ENCODE peak calls at places on chromosomes 12 and 14, in five cellular contexts. One of them, this sample, is unnamed.

GRCh38 chr12:54279227-54279631 is 693 bp downstream of the CBX5 start:
- DNase-seq in AG04449: no peak
- DNase-seq in CD8-positive, alpha-beta T cell: no peak
- DNase-seq in lower leg skin: no peak
- DNase-seq in cardiac fibroblast: no peak
- DNase-seq in this sample: no peak

GRCh38 chr12:23684121-23684520 is 265.3 kb downstream of the SOX5 start:
- DNase-seq in AG04449: no peak
- DNase-seq in CD8-positive, alpha-beta T cell: no peak
- DNase-seq in lower leg skin: no peak
- DNase-seq in cardiac fibroblast: no peak
- DNase-seq in this sample: no peak

GRCh38 chr12:5165296-5165970 is 121.8 kb downstream of the KCNA5 start:
- DNase-seq in AG04449: no peak
- DNase-seq in CD8-positive, alpha-beta T cell: no peak
- DNase-seq in lower leg skin: no peak
- DNase-seq in cardiac fibroblast: no peak
- DNase-seq in this sample: no peak

GRCh38 chr14:105389976-105390848 is 8.1 kb upstream of the TEX22 start:
- DNase-seq in AG04449: no peak
- DNase-seq in CD8-positive, alpha-beta T cell: no peak
- DNase-seq in lower leg skin: no peak
- DNase-seq in cardiac fibroblast: no peak
- DNase-seq in this sample: no peak

GRCh38 chr14:90797451-90797850 is 18.8 kb downstream of the TTC7B start:
- DNase-seq in AG04449: no peak
- DNase-seq in CD8-positive, alpha-beta T cell: no peak
- DNase-seq in lower leg skin: no peak
- DNase-seq in cardiac fibroblast: peak
- DNase-seq in this sample: peak

GRCh38 chr12:27571463-27571862 is 47.5 kb downstream of the PPFIBP1 start:
- DNase-seq in AG04449: peak
- DNase-seq in CD8-positive, alpha-beta T cell: no peak
- DNase-seq in lower leg skin: no peak
- DNase-seq in cardiac fibroblast: peak
- DNase-seq in this sample: no peak

GRCh38 chr12:71662861-71663560 is 637 bp downstream of the ZFC3H1 start:
- DNase-seq in AG04449: no peak
- DNase-seq in CD8-positive, alpha-beta T cell: peak
- DNase-seq in lower leg skin: peak
- DNase-seq in cardiac fibroblast: peak
- DNase-seq in this sample: peak

GRCh38 chr14:100446572-100446971 is 123.4 kb downstream of the SLC25A47 start:
- DNase-seq in AG04449: no peak
- DNase-seq in CD8-positive, alpha-beta T cell: no peak
- DNase-seq in lower leg skin: no peak
- DNase-seq in cardiac fibroblast: no peak
- DNase-seq in this sample: no peak

GRCh38 chr14:67311868-67312267 is 47.7 kb downstream of the ATP6V1D start:
- DNase-seq in AG04449: no peak
- DNase-seq in CD8-positive, alpha-beta T cell: no peak
- DNase-seq in lower leg skin: no peak
- DNase-seq in cardiac fibroblast: no peak
- DNase-seq in this sample: no peak

GRCh38 chr14:93994919-93995682 is 2.0 kb upstream of the CCDC197 start:
- DNase-seq in AG04449: peak
- DNase-seq in CD8-positive, alpha-beta T cell: peak
- DNase-seq in lower leg skin: no peak
- DNase-seq in cardiac fibroblast: peak
- DNase-seq in this sample: peak

GRCh38 chr12:85279449-85280137 is 427 bp upstream of the ALX1 start:
- DNase-seq in AG04449: no peak
- DNase-seq in CD8-positive, alpha-beta T cell: no peak
- DNase-seq in lower leg skin: no peak
- DNase-seq in cardiac fibroblast: no peak
- DNase-seq in this sample: no peak

GRCh38 chr14:73723799-73724621 is 9.8 kb upstream of the PNMA1 start:
- DNase-seq in AG04449: peak
- DNase-seq in CD8-positive, alpha-beta T cell: no peak
- DNase-seq in lower leg skin: peak
- DNase-seq in cardiac fibroblast: peak
- DNase-seq in this sample: peak

GRCh38 chr14:35078082-35078481 is 32.0 kb downstream of the FAM177A1 start:
- DNase-seq in AG04449: no peak
- DNase-seq in CD8-positive, alpha-beta T cell: no peak
- DNase-seq in lower leg skin: no peak
- DNase-seq in cardiac fibroblast: no peak
- DNase-seq in this sample: no peak

GRCh38 chr14:92341791-92342190 is 18.8 kb downstream of the SLC24A4 start:
- DNase-seq in AG04449: no peak
- DNase-seq in CD8-positive, alpha-beta T cell: no peak
- DNase-seq in lower leg skin: no peak
- DNase-seq in cardiac fibroblast: no peak
- DNase-seq in this sample: no peak

GRCh38 chr12:100753837-100754236 is 40.7 kb upstream of the ANO4 start:
- DNase-seq in AG04449: no peak
- DNase-seq in CD8-positive, alpha-beta T cell: no peak
- DNase-seq in lower leg skin: no peak
- DNase-seq in cardiac fibroblast: no peak
- DNase-seq in this sample: no peak

GRCh38 chr12:26153421-26154154 is 28.8 kb upstream of the BHLHE41 start:
- DNase-seq in AG04449: peak
- DNase-seq in CD8-positive, alpha-beta T cell: no peak
- DNase-seq in lower leg skin: no peak
- DNase-seq in cardiac fibroblast: peak
- DNase-seq in this sample: peak

GRCh38 chr12:81206425-81206824 is 128.5 kb downstream of the ACSS3 start:
- DNase-seq in AG04449: no peak
- DNase-seq in CD8-positive, alpha-beta T cell: no peak
- DNase-seq in lower leg skin: no peak
- DNase-seq in cardiac fibroblast: no peak
- DNase-seq in this sample: no peak

GRCh38 chr14:65352964-65353530 is 59.5 kb upstream of the FUT8 start:
- DNase-seq in AG04449: no peak
- DNase-seq in CD8-positive, alpha-beta T cell: no peak
- DNase-seq in lower leg skin: no peak
- DNase-seq in cardiac fibroblast: no peak
- DNase-seq in this sample: no peak

GRCh38 chr12:4308334-4308960 is 12.6 kb upstream of the TIGAR start:
- DNase-seq in AG04449: no peak
- DNase-seq in CD8-positive, alpha-beta T cell: no peak
- DNase-seq in lower leg skin: no peak
- DNase-seq in cardiac fibroblast: no peak
- DNase-seq in this sample: no peak

GRCh38 chr12:84599539-84599938 is 313.1 kb downstream of the SLC6A15 start:
- DNase-seq in AG04449: peak
- DNase-seq in CD8-positive, alpha-beta T cell: no peak
- DNase-seq in lower leg skin: no peak
- DNase-seq in cardiac fibroblast: peak
- DNase-seq in this sample: no peak

GRCh38 chr12:68932123-68932700 is 759 bp downstream of the CPM start:
- DNase-seq in AG04449: no peak
- DNase-seq in CD8-positive, alpha-beta T cell: no peak
- DNase-seq in lower leg skin: no peak
- DNase-seq in cardiac fibroblast: no peak
- DNase-seq in this sample: no peak

GRCh38 chr12:10235761-10236631 is 23.3 kb downstream of the GABARAPL1 start:
- DNase-seq in AG04449: no peak
- DNase-seq in CD8-positive, alpha-beta T cell: peak
- DNase-seq in lower leg skin: no peak
- DNase-seq in cardiac fibroblast: peak
- DNase-seq in this sample: peak

GRCh38 chr12:24109381-24110039 is 160.0 kb upstream of the SOX5 start:
- DNase-seq in AG04449: no peak
- DNase-seq in CD8-positive, alpha-beta T cell: no peak
- DNase-seq in lower leg skin: no peak
- DNase-seq in cardiac fibroblast: peak
- DNase-seq in this sample: peak

GRCh38 chr14:69803753-69804152 is 6.7 kb upstream of the SLC10A1 start:
- DNase-seq in AG04449: no peak
- DNase-seq in CD8-positive, alpha-beta T cell: no peak
- DNase-seq in lower leg skin: no peak
- DNase-seq in cardiac fibroblast: no peak
- DNase-seq in this sample: no peak

GRCh38 chr14:69808919-69809808 is 12.1 kb upstream of the SLC10A1 start:
- DNase-seq in AG04449: no peak
- DNase-seq in CD8-positive, alpha-beta T cell: no peak
- DNase-seq in lower leg skin: no peak
- DNase-seq in cardiac fibroblast: no peak
- DNase-seq in this sample: no peak

GRCh38 chr14:69811227-69811867 is 14.3 kb upstream of the SLC10A1 start:
- DNase-seq in AG04449: no peak
- DNase-seq in CD8-positive, alpha-beta T cell: no peak
- DNase-seq in lower leg skin: no peak
- DNase-seq in cardiac fibroblast: no peak
- DNase-seq in this sample: no peak

GRCh38 chr14:69804902-69805301 is 7.9 kb upstream of the SLC10A1 start:
- DNase-seq in AG04449: no peak
- DNase-seq in CD8-positive, alpha-beta T cell: no peak
- DNase-seq in lower leg skin: no peak
- DNase-seq in cardiac fibroblast: no peak
- DNase-seq in this sample: no peak

GRCh38 chr14:69807192-69807591 is 10.2 kb upstream of the SLC10A1 start:
- DNase-seq in AG04449: no peak
- DNase-seq in CD8-positive, alpha-beta T cell: no peak
- DNase-seq in lower leg skin: no peak
- DNase-seq in cardiac fibroblast: no peak
- DNase-seq in this sample: no peak
- H3K4me3 ChIP-seq in AG04449: no peak
- H3K4me3 ChIP-seq in CD8-positive, alpha-beta T cell: no peak
- H3K4me3 ChIP-seq in lower leg skin: no peak
- H3K4me3 ChIP-seq in cardiac fibroblast: no peak
- H3K4me3 ChIP-seq in this sample: no peak

GRCh38 chr14:21215130-21215878 is 53.9 kb downstream of the HNRNPC start:
- DNase-seq in AG04449: no peak
- DNase-seq in CD8-positive, alpha-beta T cell: no peak
- DNase-seq in lower leg skin: no peak
- DNase-seq in cardiac fibroblast: no peak
- DNase-seq in this sample: no peak
- H3K4me3 ChIP-seq in AG04449: no peak
- H3K4me3 ChIP-seq in CD8-positive, alpha-beta T cell: no peak
- H3K4me3 ChIP-seq in lower leg skin: no peak
- H3K4me3 ChIP-seq in cardiac fibroblast: no peak
- H3K4me3 ChIP-seq in this sample: no peak

GRCh38 chr12:1628671-1629337 is at the start of gene WNT5B:
- DNase-seq in AG04449: no peak
- DNase-seq in CD8-positive, alpha-beta T cell: no peak
- DNase-seq in lower leg skin: no peak
- DNase-seq in cardiac fibroblast: no peak
- DNase-seq in this sample: no peak
- H3K4me3 ChIP-seq in AG04449: peak
- H3K4me3 ChIP-seq in CD8-positive, alpha-beta T cell: peak
- H3K4me3 ChIP-seq in lower leg skin: no peak
- H3K4me3 ChIP-seq in cardiac fibroblast: peak
- H3K4me3 ChIP-seq in this sample: peak

DNA sequence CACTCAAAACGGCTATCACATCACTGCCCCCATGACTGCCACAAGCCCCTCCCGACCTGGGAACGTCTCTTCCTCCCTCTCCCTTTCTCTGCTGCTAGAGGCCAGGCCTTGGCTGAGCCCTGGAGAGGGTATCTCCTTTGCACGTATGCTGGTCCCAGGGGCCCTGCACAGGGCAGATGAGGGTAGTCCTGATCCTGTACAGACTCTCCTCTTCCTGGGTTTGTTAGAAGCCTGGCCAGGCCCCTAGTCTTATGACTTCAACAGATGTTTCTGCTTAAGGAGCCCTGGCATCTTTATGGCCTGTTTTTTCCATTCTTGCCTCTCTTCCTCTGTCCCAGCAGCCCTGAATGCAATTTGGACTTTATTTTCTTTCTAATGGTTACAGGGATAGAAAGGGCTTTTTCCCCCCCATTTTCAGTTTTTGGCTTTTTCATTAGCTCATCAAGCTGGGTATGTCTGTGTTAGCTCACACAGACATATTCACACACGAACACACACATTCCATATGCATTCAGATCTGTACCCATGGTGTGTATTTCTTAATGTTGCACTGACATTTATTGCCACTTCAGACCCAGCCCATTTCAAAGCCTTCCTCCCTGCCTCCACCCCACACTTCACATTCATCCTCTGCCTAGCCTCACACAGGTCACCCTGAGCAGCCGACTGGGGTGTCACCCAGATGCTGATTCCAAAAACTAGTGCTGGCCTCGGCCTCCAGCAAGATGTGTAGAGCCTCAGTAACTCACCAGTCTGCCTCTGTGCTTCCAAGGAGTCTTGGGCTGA is 203.2 kb downstream of the ZFP36L1 start:
- DNase-seq in AG04449: peak
- DNase-seq in CD8-positive, alpha-beta T cell: no peak
- DNase-seq in lower leg skin: peak
- DNase-seq in cardiac fibroblast: peak
- DNase-seq in this sample: peak
- H3K4me3 ChIP-seq in AG04449: no peak
- H3K4me3 ChIP-seq in CD8-positive, alpha-beta T cell: no peak
- H3K4me3 ChIP-seq in lower leg skin: no peak
- H3K4me3 ChIP-seq in cardiac fibroblast: no peak
- H3K4me3 ChIP-seq in this sample: no peak

GRCh38 chr12:75508159-75508558 is 3.2 kb downstream of the KRR1 start:
- DNase-seq in AG04449: no peak
- DNase-seq in CD8-positive, alpha-beta T cell: no peak
- DNase-seq in lower leg skin: no peak
- DNase-seq in cardiac fibroblast: peak
- DNase-seq in this sample: no peak
- H3K4me3 ChIP-seq in AG04449: no peak
- H3K4me3 ChIP-seq in CD8-positive, alpha-beta T cell: no peak
- H3K4me3 ChIP-seq in lower leg skin: no peak
- H3K4me3 ChIP-seq in cardiac fibroblast: no peak
- H3K4me3 ChIP-seq in this sample: no peak

DNA sequence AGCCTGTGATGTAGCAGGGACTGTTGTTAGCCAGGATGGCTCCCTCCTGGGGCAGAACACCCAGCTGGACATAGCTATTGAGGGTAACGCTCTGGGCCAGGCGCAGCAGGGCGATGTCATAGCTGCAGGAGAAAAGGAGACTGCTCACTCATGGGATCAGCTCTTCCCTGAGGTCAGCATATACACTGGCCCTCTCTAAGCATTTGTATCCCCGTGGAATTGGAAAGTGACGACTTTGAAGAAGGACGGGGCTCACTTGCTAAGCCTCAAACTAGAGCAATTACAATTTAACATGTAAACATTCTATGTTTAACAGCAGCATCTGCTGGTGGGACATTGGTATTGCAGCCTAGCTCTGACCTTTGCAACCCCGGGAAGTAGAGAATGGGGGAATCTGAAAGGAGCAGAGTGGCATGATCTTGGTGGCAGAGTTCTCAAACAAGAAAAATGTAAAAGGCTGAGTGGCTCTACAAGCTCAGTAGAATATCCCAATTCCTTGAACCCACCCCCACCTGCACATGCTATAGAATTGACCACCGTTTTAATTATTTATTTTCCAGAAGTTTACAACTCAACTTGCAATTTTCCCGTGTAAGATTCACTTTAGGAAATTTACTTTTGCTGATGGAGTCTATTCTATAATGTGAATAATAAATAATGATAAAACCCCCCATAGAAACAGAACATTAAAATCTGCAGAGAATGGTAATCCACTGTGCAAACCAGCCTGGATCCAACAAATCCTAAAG is 5.0 kb downstream of the CELA1 start:
- DNase-seq in AG04449: no peak
- DNase-seq in CD8-positive, alpha-beta T cell: peak
- DNase-seq in lower leg skin: peak
- DNase-seq in cardiac fibroblast: peak
- DNase-seq in this sample: peak
- H3K4me3 ChIP-seq in AG04449: peak
- H3K4me3 ChIP-seq in CD8-positive, alpha-beta T cell: no peak
- H3K4me3 ChIP-seq in lower leg skin: no peak
- H3K4me3 ChIP-seq in cardiac fibroblast: no peak
- H3K4me3 ChIP-seq in this sample: no peak

This sample was measured in cardiac muscle cell.